ENCODE peak calls at places on chromosomes 12 and 14, in six cellular contexts. H is heart right ventricle, M is GM23338, Y is tibial nerve, T is NT2/D1, C is pancreas. L is an unnamed sample.

GRCh38 chr12:56190695-56191155 is 1.4 kb upstream of the SMARCC2 start:
- DNase-seq in H (no peak), M (peak; percentile 48), Y (no peak), T (no peak), C (no peak), L (no peak)

GRCh38 chr12:116771651-116772050 is 33.5 kb downstream of the RNFT2 start:
- DNase-seq in H (no peak), M (no peak), Y (no peak), T (no peak), C (no peak), L (no peak)

GRCh38 chr14:80216818-80217217 is 5.5 kb upstream of the DIO2 start:
- DNase-seq in H (no peak), M (no peak), Y (no peak), T (no peak), C (no peak), L (no peak)

GRCh38 chr14:52922059-52922458 is 28.8 kb downstream of the FERMT2 start:
- DNase-seq in H (no peak), M (no peak), Y (no peak), T (no peak), C (no peak), L (no peak)

GRCh38 chr14:81819344-81819743 is 285.7 kb upstream of the SEL1L start:
- DNase-seq in H (no peak), M (no peak), Y (no peak), T (no peak), C (no peak), L (no peak)

GRCh38 chr12:44154128-44154527 is 318.2 kb downstream of the TMEM117 start:
- DNase-seq in H (peak; percentile 4), M (no peak), Y (no peak), T (no peak), C (no peak), L (peak; percentile 0)

GRCh38 chr14:85527458-85527857 is 2.5 kb upstream of the FLRT2 start:
- DNase-seq in H (no peak), M (no peak), Y (no peak), T (no peak), C (no peak), L (no peak)

GRCh38 chr12:26018926-26019325 is 60.4 kb downstream of the RASSF8 start:
- DNase-seq in H (no peak), M (no peak), Y (no peak), T (no peak), C (no peak), L (no peak)

GRCh38 chr12:94621662-94622359 is 28.5 kb downstream of the TMCC3 start:
- DNase-seq in H (no peak), M (no peak), Y (no peak), T (no peak), C (no peak), L (peak; percentile 61)

GRCh38 chr12:6607751-6608591 is 792 bp upstream of the CHD4 start:
- DNase-seq in H (peak; percentile 77), M (peak; percentile 39), Y (no peak), T (no peak), C (peak; percentile 80), L (no peak)

GRCh38 chr12:45203767-45204166 is 12.1 kb upstream of the ANO6 start:
- DNase-seq in H (no peak), M (no peak), Y (no peak), T (no peak), C (no peak), L (no peak)

GRCh38 chr14:90721619-90722305 is 94.5 kb downstream of the TTC7B start:
- DNase-seq in H (no peak), M (no peak), Y (no peak), T (no peak), C (no peak), L (peak; percentile 19)

GRCh38 chr12:100267603-100268281 is 765 bp downstream of the SCYL2 start:
- DNase-seq in H (peak; percentile 12), M (peak; percentile 39), Y (no peak), T (no peak), C (peak; percentile 58), L (no peak)

GRCh38 chr14:93571275-93571674 is 140.5 kb downstream of the UNC79 start:
- DNase-seq in H (no peak), M (no peak), Y (no peak), T (no peak), C (no peak), L (no peak)

DNA sequence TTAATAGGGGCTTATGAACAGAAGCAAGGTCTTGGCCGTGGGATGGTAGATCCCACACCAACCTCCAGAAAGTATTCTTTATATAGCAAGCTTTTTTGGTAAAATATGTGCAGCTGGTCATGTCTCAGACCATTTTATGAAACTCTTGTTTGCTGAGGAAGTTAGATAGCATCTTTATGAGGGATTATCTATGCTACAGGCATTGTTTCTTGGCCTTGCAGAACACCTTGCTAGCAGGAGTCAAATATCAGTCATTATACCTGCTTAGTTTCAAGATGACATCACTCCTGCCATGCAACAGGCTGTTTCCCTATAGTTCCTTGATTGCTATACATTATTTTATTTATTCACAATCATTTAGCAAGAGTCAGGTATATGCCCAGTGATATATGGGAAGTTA is 84.8 kb upstream of the LRFN5 start:
- DNase-seq in H (no peak), M (no peak), Y (no peak), T (no peak), C (no peak), L (no peak)
- H3K4me3 ChIP-seq in H (no peak overlapping the region), M (no peak overlapping the region), Y (no peak overlapping the region), T (no peak overlapping the region), C (no peak overlapping the region), L (no peak overlapping the region)

GRCh38 chr12:132427999-132428871 is 61.7 kb upstream of the FBRSL1 start:
- DNase-seq in H (no peak), M (no peak), Y (no peak), T (no peak), C (no peak), L (no peak)
- H3K4me3 ChIP-seq in H (no peak overlapping the region), M (no peak overlapping the region), Y (no peak overlapping the region), T (peak overlapping the region; percentile 31), C (no peak overlapping the region), L (no peak overlapping the region)

GRCh38 chr12:68930178-68930577 is 2.8 kb downstream of the CPM start:
- DNase-seq in H (no peak), M (no peak), Y (no peak), T (no peak), C (no peak), L (no peak)

GRCh38 chr12:68934392-68934791 is 1.4 kb upstream of the CPM start:
- DNase-seq in H (no peak), M (no peak), Y (no peak), T (no peak), C (no peak), L (no peak)

GRCh38 chr12:68932701-68933563 is at the start of gene CPM:
- DNase-seq in H (peak; percentile 43), M (peak; percentile 72), Y (peak; percentile 40), T (no peak), C (peak; percentile 81), L (peak; percentile 29)

GRCh38 chr12:68933564-68933893 is 558 bp upstream of the CPM start:
- DNase-seq in H (no peak), M (no peak), Y (no peak), T (no peak), C (no peak), L (no peak)

DNA sequence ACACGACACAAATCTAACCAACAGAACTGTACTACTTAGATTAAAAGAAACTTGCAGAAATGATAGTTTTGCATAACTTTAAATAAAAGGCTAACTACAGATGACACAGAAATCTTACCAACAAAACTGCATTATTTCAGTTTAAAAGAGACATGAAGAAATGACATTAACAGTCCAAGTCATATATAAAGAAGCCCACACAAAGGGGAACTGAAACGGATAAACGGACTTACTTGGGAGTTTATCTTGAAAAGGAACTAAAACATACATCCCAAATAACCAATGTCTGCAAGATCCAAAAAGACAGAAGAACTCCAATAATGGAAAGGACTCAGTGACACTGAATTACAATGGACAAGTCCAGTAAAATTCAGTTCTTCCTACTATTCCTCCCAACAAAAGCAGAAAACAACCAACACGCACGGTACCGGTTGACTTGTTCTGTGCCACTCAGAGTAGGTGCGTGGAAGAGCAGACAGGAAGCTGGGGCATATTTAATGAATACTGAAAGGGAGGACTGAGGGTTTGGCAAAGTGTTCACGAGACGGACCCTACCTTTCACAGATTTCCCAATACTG is 759 bp downstream of the CPM start:
- DNase-seq in H (no peak), M (no peak), Y (no peak), T (no peak), C (no peak), L (no peak)
- H3K4me3 ChIP-seq in H (peak overlapping the region; percentile 74), M (peak overlapping the region; percentile 60), Y (peak overlapping the region; percentile 75), T (peak overlapping the region; percentile 59), C (peak overlapping the region; percentile 83), L (peak overlapping the region; percentile 67)

GRCh38 chr14:74246561-74246960 is 7.3 kb downstream of the VSX2 start:
- DNase-seq in H (no peak), M (no peak), Y (no peak), T (no peak), C (no peak), L (no peak)

GRCh38 chr14:74248036-74248435 is 8.8 kb downstream of the VSX2 start:
- DNase-seq in H (no peak), M (no peak), Y (no peak), T (no peak), C (no peak), L (no peak)

GRCh38 chr14:74249433-74250375 is 10.5 kb downstream of the VSX2 start:
- DNase-seq in H (no peak), M (no peak), Y (no peak), T (no peak), C (no peak), L (no peak)

GRCh38 chr14:74255281-74255680 is 16.0 kb downstream of the VSX2 start:
- DNase-seq in H (no peak), M (no peak), Y (no peak), T (no peak), C (no peak), L (no peak)

DNA sequence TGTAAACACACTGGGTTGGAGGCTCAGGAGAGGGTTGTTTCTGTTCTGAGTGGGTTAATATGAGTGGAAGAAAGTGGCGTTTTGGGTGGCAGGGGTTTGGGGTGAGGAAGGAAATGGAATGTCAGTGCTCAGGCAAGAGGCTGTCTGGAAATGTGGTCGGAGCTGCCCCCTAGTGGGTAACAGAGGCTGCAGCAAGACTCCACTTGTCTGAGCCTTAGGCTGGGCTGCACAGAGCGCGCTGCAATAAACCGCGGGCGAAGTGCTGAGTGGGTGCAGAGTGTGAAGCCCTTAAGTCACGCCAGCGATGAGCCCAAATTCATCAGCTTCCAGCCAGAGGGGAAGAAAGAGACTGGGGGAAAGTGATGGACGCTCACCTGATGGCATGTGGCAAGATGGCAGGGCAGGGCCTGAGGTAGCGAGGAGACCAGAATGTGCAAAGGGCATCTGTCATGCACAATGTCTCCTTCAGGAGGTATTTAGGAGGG is 12.3 kb downstream of the VSX2 start:
- DNase-seq in H (peak; percentile 72), M (peak; percentile 89), Y (peak; percentile 29), T (peak; percentile 60), C (peak; percentile 66), L (peak; percentile 16)
- H3K4me3 ChIP-seq in H (peak overlapping the region; percentile 38), M (no peak overlapping the region), Y (peak overlapping the region; percentile 41), T (no peak overlapping the region), C (no peak overlapping the region), L (peak overlapping the region; percentile 23)

DNA sequence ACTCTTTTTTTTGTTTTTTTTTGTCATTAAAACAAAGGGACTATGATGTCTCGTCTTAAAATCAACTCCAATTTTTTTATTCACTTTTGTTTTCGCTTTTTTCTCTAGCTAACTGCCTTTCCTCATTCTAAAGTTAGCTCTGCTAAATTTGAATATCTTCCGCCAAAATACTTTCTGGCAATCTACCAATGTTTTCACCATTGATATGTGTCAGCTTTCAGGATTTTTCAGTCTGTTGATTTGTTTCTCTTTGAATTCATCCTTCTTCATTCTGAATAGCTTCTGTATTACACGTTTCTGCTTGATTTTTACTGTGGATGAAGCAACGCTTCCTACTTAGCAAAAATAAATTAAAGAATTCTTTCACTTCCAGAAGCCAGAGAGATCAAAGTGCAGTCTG is 38.7 kb upstream of the NOVA1 start:
- DNase-seq in H (no peak), M (no peak), Y (no peak), T (no peak), C (no peak), L (peak; percentile 9)
- H3K4me3 ChIP-seq in H (no peak overlapping the region), M (no peak overlapping the region), Y (peak overlapping the region; percentile 21), T (no peak overlapping the region), C (no peak overlapping the region), L (no peak overlapping the region)

L was measured in skeletal muscle cell.